ENCODE peak calls at places on chromosomes 2 and 18, in seven cellular contexts. F is CD4-positive, alpha-beta memory T cell; Y is aorta; M is fibroblast of pulmonary artery; U is fibroblast of mammary gland; N is heart left ventricle; T is tibial nerve. V is an unnamed sample.

GRCh38 chr18:23689031-23689615 is at the start of gene LAMA3:
- DNase-seq in F (peak; percentile 30), M (no peak), N (peak; percentile 63), U (peak; percentile 30), Y (peak; percentile 63), T (no peak), V (no peak)

GRCh38 chr18:15165048-15165447 is 417.1 kb downstream of the ANKRD30B start:
- DNase-seq in F (no peak), U (no peak), Y (no peak), N (no peak), T (no peak), M (no peak), V (no peak)

GRCh38 chr18:52319423-52319822 is 20.6 kb upstream of the DCC start:
- DNase-seq in T (no peak), U (peak; percentile 48), Y (no peak), M (no peak), F (no peak), N (no peak), V (no peak)

GRCh38 chr2:130728007-130728454 is 839 bp upstream of the GPR148 start:
- DNase-seq in U (no peak), Y (no peak), N (no peak), F (peak; percentile 67), M (peak; percentile 4), T (no peak), V (peak; percentile 7)

GRCh38 chr2:233912799-233913423 is 4.3 kb upstream of the TRPM8 start:
- DNase-seq in Y (no peak), F (no peak), T (no peak), N (no peak), M (peak; percentile 54), U (peak; percentile 35), V (peak; percentile 17)

GRCh38 chr2:154849482-154849881 is 151.0 kb downstream of the KCNJ3 start:
- DNase-seq in T (no peak), N (no peak), M (no peak), U (no peak), F (no peak), Y (no peak), V (no peak)

GRCh38 chr2:47569658-47570398 is 166.9 kb downstream of the MSH2 start:
- DNase-seq in F (no peak), Y (no peak), N (no peak), T (no peak), U (peak; percentile 6), M (peak; percentile 17), V (no peak)

GRCh38 chr18:31942301-31942998 is 478 bp downstream of the TRAPPC8 start:
- DNase-seq in U (peak; percentile 63), N (peak; percentile 38), F (no peak), M (peak; percentile 52), Y (peak; percentile 59), T (no peak), V (no peak)

GRCh38 chr2:151927501-151928221 is 99.4 kb upstream of the ARL5A start:
- DNase-seq in N (no peak), M (no peak), Y (no peak), F (no peak), T (no peak), U (no peak), V (no peak)

GRCh38 chr2:23425338-23425871 is 40.4 kb downstream of the KLHL29 start:
- DNase-seq in M (no peak), Y (no peak), F (no peak), N (no peak), U (no peak), T (no peak), V (no peak)

GRCh38 chr2:97748397-97748796 is 35.0 kb downstream of the ZAP70 start:
- DNase-seq in N (peak; percentile 62), U (peak; percentile 14), Y (no peak), T (no peak), F (peak; percentile 63), M (peak; percentile 16), V (peak; percentile 74)

GRCh38 chr2:25301453-25302352 is 40.0 kb downstream of the DNMT3A start:
- DNase-seq in M (peak; percentile 52), F (peak; percentile 38), U (peak; percentile 86), N (peak; percentile 37), T (no peak), Y (no peak), V (peak; percentile 23)

GRCh38 chr2:239339726-239340654 is 60.8 kb downstream of the HDAC4 start:
- DNase-seq in Y (no peak), T (no peak), N (no peak), U (no peak), M (no peak), F (peak; percentile 12), V (no peak)

GRCh38 chr2:240225116-240225515 is 84.7 kb upstream of the OTOS start:
- DNase-seq in T (no peak), F (no peak), M (no peak), Y (no peak), U (no peak), N (no peak), V (no peak)

GRCh38 chr2:46537046-46537445 is 57.7 kb downstream of the TMEM247 start:
- DNase-seq in U (no peak), N (no peak), Y (no peak), F (no peak), M (no peak), T (no peak), V (no peak)

GRCh38 chr2:44496130-44496529 is 134.4 kb downstream of the CAMKMT start:
- DNase-seq in T (no peak), Y (no peak), F (no peak), M (no peak), U (no peak), N (no peak), V (no peak)

GRCh38 chr18:62105373-62105772 is 81.5 kb downstream of the PIGN start:
- DNase-seq in Y (no peak), N (no peak), F (no peak), M (peak; percentile 55), U (peak; percentile 27), T (no peak), V (no peak)

GRCh38 chr2:177403822-177404221 is 11.2 kb downstream of the AGPS start:
- DNase-seq in M (no peak), N (no peak), F (no peak), Y (no peak), U (peak; percentile 61), T (no peak), V (no peak)

GRCh38 chr2:223944166-223944703 is 900 bp downstream of the WDFY1 start:
- DNase-seq in T (peak; percentile 26), N (peak; percentile 49), M (no peak), Y (peak; percentile 62), F (no peak), U (no peak), V (no peak)

DNA sequence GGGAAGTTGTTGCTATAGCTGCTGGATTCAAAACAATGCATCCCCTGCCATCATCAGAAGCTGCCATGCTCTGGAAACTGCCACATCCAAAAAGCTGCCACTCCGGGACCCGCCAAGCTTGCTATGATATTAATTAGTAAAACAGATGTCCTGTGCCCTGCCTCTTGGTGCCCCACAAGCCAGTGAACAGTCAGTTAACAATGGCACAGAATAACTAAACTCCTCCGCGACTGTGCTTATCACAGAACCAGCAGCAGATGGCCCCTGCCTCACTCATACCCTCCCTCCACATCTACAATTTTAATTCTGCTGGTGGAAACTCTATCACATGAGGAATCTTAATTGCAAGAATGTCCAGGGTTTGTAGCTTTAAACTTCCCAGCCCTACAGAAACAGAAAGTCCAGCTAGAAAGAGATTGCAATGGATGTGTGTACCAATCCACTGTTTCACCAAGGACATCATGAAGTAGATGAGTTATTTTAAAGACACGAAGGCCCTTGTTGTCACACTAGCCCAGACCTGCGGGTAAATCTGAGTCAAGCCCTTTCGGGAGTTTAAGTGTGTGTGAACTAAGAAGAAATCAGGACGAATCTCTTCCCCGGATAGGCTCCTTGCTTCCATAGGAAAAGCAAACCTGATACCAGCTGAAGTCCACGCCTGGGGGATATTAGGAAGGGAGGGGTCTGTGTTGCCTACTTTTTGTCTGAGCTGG is 7.4 kb upstream of the ACYP2 start:
- DNase-seq in F (no peak), U (no peak), T (no peak), M (no peak), N (no peak), Y (no peak), V (no peak)
- H3K4me3 ChIP-seq in F (no peak overlapping the region), U (no peak overlapping the region), T (no peak overlapping the region), M (no peak overlapping the region), N (no peak overlapping the region), Y (no peak overlapping the region), V (no peak overlapping the region)

GRCh38 chr2:211690736-211691135 is 847.9 kb downstream of the ERBB4 start:
- DNase-seq in T (no peak), F (no peak), U (no peak), N (no peak), Y (no peak), M (no peak), V (no peak)

GRCh38 chr2:211692689-211693088 is 845.9 kb downstream of the ERBB4 start:
- DNase-seq in N (no peak), Y (no peak), T (no peak), F (no peak), M (no peak), U (no peak), V (no peak)

DNA sequence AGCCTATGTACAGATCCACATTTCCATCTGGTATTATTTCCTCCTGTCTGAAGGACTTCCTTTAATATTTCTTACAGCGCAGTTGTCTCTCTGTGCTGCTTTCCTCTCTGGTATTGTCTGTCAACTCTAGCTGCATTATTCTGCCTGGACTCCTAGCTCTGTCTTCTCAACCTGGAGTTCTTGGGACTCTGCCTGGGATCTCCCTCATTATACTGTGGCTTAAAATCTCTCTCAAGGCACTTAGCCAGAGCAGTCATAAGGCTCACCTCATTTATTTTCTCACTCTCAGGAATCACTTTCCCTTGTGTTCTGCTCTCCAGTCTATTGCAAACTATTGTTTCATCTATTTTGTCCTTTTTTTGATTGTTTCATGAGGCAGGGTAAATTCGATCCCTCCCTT is 850.4 kb downstream of the ERBB4 start:
- DNase-seq in M (no peak), U (no peak), N (no peak), Y (no peak), F (no peak), T (no peak), V (no peak)
- H3K4me3 ChIP-seq in M (no peak overlapping the region), U (no peak overlapping the region), N (no peak overlapping the region), Y (no peak overlapping the region), F (no peak overlapping the region), T (no peak overlapping the region), V (no peak overlapping the region)

GRCh38 chr2:135561925-135562324 is 30.6 kb downstream of the R3HDM1 start:
- DNase-seq in M (peak; percentile 16), N (no peak), T (no peak), Y (no peak), F (no peak), U (no peak), V (no peak)
- H3K4me3 ChIP-seq in M (no peak overlapping the region), N (no peak overlapping the region), T (no peak overlapping the region), Y (no peak overlapping the region), F (no peak overlapping the region), U (no peak overlapping the region), V (no peak overlapping the region)

GRCh38 chr2:173941567-173941966 is 23.6 kb downstream of the SP3 start:
- DNase-seq in N (no peak), M (no peak), T (no peak), U (no peak), Y (no peak), F (no peak), V (no peak)

GRCh38 chr2:173943139-173943538 is 22.0 kb downstream of the SP3 start:
- DNase-seq in T (no peak), F (no peak), N (no peak), M (no peak), Y (no peak), U (no peak), V (no peak)

GRCh38 chr2:173943738-173944137 is 21.4 kb downstream of the SP3 start:
- DNase-seq in T (no peak), F (no peak), U (no peak), N (no peak), Y (no peak), M (no peak), V (no peak)

GRCh38 chr2:173938700-173939384 is 26.3 kb downstream of the SP3 start:
- DNase-seq in M (no peak), N (no peak), T (no peak), U (no peak), F (no peak), Y (no peak), V (no peak)

GRCh38 chr2:173940208-173941020 is 24.8 kb downstream of the SP3 start:
- DNase-seq in Y (no peak), M (no peak), T (no peak), F (no peak), N (no peak), U (no peak), V (no peak)
- H3K4me3 ChIP-seq in Y (no peak overlapping the region), M (no peak overlapping the region), T (no peak overlapping the region), F (no peak overlapping the region), N (no peak overlapping the region), U (no peak overlapping the region), V (no peak overlapping the region)